ENCODE peak calls at places on chromosome 13, in four cellular contexts. K is AG09309, R is ascending aorta, Q is neural progenitor cell. E is an unnamed sample.
A peak's percentile ranks its signal among the peaks of the same experiment; 100 is the strongest.

GRCh38 chr13:79393564-79394249 is 12.3 kb downstream of the RBM26 start:
- DNase-seq in K (no peak), R (no peak), Q (no peak), E (no peak)

GRCh38 chr13:89401209-89401810 is 1730.1 kb downstream of the SLITRK5 start:
- DNase-seq in K (no peak), R (no peak), Q (no peak), E (peak; percentile 4)

GRCh38 chr13:32284927-32285632 is 30.1 kb downstream of the ZAR1L start:
- DNase-seq in K (peak; percentile 20), R (peak; percentile 75), Q (peak; percentile 44), E (no peak)

GRCh38 chr13:91580749-91581148 is 182.3 kb downstream of the GPC5 start:
- DNase-seq in K (no peak), R (no peak), Q (no peak), E (no peak)

GRCh38 chr13:65966991-65967451 is 1263.1 kb downstream of the PCDH9 start:
- DNase-seq in K (no peak), R (no peak), Q (peak; percentile 53), E (peak; percentile 88)

GRCh38 chr13:111114362-111115050 is 604 bp upstream of the ARHGEF7 start:
- DNase-seq in K (no peak), R (peak; percentile 89), Q (peak; percentile 53), E (peak; percentile 68)

GRCh38 chr13:97856001-97856675 is 97.3 kb upstream of the IPO5 start:
- DNase-seq in K (no peak), R (no peak), Q (peak; percentile 76), E (peak; percentile 45)

GRCh38 chr13:87678353-87678752 is 7.2 kb downstream of the SLITRK5 start:
- DNase-seq in K (no peak), R (no peak), Q (no peak), E (no peak)

DNA sequence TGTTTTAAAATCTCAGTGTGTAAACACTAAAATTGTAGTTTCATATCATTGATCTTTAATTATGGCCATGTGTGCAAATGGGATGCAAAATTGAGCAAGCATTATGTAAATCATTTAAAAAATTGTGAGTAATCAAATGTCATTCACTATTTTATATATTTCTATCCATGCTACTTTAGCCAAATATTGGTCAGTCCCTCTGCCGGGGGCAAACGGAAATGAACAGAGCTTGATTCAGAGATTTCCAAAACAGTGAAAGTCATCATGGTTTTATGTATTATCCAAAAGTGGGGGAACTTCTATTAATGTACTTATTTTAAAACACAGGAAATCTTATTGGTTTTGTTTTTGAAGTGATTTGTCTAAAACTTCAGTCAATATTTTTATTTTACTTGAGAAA is 219.1 kb downstream of the IRS2 start:
- DNase-seq in K (no peak), R (no peak), Q (no peak), E (no peak)
- TF ChIP-seq CTCF in K (peak; percentile 43), R (no peak), Q (no peak), E (no peak)

DNA sequence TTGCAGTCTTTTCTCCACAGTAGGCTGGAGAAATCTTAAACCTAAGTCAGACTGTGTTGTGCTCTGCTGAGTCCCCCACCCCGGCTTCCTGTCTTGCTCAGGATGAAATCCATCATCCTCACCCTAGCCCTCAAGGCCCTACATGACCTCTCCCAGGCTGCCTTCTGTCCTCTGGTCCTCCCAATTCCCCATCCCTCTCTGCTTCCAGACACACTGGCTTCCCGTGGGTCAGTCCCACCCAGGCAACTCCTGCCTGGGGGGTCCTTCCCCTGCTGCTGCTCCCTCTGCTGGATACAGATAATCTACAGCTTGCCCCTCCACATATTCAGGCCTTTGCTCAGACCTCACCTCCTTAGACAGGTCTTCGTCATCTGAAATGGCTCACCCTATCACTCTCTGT is 18.4 kb upstream of the CBY2 start:
- DNase-seq in K (no peak), R (no peak), Q (peak; percentile 28), E (peak; percentile 41)
- TF ChIP-seq CTCF in K (no peak), R (no peak), Q (peak; percentile 42), E (peak; percentile 76)

GRCh38 chr13:28657784-28658538 is 969 bp upstream of the POMP start:
- DNase-seq in K (no peak), R (no peak), Q (peak; percentile 15), E (no peak)
- TF ChIP-seq CTCF in K (peak; percentile 24), R (no peak), Q (no peak), E (no peak)

DNA sequence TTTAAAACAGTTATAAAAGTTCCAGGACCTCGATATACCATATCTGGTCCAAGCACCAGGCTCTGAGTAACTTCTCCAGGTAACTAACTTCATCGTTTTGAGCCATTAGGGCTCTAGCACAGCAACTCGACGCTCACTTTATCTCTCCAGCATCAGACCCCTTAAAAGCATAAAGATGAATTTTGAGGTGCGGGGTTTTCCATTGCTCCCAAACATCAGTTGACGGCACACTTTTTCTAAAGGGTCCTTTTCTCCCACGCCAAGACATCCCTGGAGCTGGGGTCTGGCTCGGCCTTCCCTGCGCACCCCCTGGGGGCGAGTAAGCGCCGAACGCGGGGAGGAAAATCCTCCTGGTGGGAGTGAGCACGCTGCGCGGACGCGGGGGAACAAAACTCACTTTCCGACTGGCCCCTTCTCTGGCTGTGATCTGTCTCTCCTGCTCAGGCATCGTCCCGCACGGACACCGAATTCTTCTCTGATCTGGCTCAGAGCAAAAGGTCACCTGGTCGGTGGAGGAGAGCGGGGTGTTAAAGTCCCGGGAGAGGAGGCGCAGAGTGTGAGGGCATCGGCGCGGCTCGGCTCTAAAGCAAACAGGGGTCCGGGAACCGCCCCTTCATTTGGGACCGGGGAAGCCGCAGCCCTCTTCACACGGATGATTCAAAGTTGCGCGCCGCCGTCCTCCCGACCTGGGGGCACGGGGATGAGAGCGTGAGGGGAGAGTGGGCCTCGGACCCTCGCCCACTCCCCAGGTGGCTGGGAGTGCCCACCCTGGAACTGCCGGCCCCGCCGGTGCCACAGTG is at the start of gene ATP7B:
- DNase-seq in K (no peak), R (peak; percentile 66), Q (peak; percentile 78), E (peak; percentile 81)
- TF ChIP-seq CTCF in K (peak; percentile 23), R (no peak), Q (peak; percentile 12), E (peak; percentile 35)

GRCh38 chr13:34087791-34088190 is 269.8 kb downstream of the RFC3 start:
- DNase-seq in K (no peak), R (no peak), Q (no peak), E (no peak)

GRCh38 chr13:34086281-34086680 is 268.3 kb downstream of the RFC3 start:
- DNase-seq in K (no peak), R (no peak), Q (no peak), E (no peak)

DNA sequence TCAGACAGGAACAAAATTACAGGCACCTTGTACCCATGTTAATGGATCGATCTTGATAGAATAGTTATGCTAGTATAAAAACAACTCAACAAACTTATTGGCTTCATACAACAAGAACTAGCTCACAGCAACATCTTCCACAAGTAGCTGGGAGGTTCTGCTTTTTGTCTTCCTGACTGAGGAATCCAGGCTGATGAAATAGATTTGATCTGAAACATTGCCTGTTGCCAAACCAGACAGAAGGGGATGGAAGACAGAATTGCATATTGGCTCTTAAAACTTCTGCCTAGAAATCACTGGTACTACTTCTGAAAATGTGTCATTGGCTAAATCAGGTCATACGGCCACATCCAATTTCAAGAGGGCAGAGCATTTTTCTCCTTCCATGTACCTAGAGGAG is 267.2 kb downstream of the RFC3 start:
- DNase-seq in K (no peak), R (no peak), Q (no peak), E (no peak)
- TF ChIP-seq CTCF in K (no peak), R (no peak), Q (no peak), E (no peak)

GRCh38 chr13:29771247-29771646 is 79.2 kb downstream of the UBL3 start:
- DNase-seq in K (no peak), R (no peak), Q (peak; percentile 25), E (peak; percentile 52)
- TF ChIP-seq CTCF in K (peak; percentile 5), R (peak; percentile 41), Q (peak; percentile 64), E (no peak)

DNA sequence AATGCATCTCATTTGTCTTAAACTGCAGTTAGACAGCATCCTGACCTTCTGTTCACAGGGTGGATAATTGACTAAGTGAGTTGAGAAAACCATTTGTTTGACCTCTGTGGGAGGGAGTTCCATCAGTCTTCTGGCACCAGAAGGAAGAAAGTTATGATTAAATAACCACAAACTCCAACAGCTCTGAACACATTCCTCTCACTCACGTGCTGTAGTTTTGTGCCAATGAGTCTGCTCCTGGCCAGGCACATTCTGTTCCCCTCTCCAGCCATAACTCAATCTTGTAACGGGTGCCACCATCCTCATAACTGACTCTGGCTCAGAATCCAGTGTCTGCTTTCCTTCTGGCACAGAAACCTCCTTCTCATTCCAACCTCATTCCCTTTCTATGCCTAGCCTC is 817.1 kb downstream of the SLITRK1 start:
- DNase-seq in K (peak; percentile 55), R (peak; percentile 90), Q (no peak), E (no peak)
- TF ChIP-seq CTCF in K (no peak), R (no peak), Q (no peak), E (no peak)

E was measured in GM23338.